ENCODE peak calls at places on chromosome 9, in five cellular contexts. A is activated effector memory CD4-positive, alpha-beta T cell treated with Interleukin-2 at 50 U/mL for 16 hours; T is left kidney; U is activated CD4-positive, alpha-beta T cell treated with anti-CD3 and anti-CD28 coated beads, Interleukin-2, amount 50 U/mL, for 1 hour; X is T-helper 9 cell. O is an unnamed sample.

GRCh38 chr9:115276621-115277020 is 158.7 kb upstream of the TNC start:
- DNase-seq in X (no peak), U (no peak), T (no peak), A (no peak), O (no peak)

GRCh38 chr9:137476856-137477255 is 17.7 kb upstream of the NSMF start:
- DNase-seq in X (no peak), T (no peak), U (no peak), A (no peak), O (no peak)

GRCh38 chr9:95864852-95865580 is 10.5 kb upstream of the ERCC6L2 start:
- DNase-seq in A (no peak), X (no peak), T (no peak), U (no peak), O (no peak)

GRCh38 chr9:131107760-131108159 is 11.4 kb downstream of the AIF1L start:
- DNase-seq in A (no peak), U (no peak), X (no peak), T (no peak), O (no peak)

GRCh38 chr9:92525306-92525705 is 10.5 kb downstream of the ECM2 start:
- DNase-seq in A (no peak), U (no peak), T (no peak), X (no peak), O (no peak)

GRCh38 chr9:136990233-136990911 is 1.9 kb upstream of the PAXX start:
- DNase-seq in A (no peak), X (no peak), T (no peak), U (no peak), O (no peak)

GRCh38 chr9:79236466-79236865 is 335.3 kb upstream of the TLE4 start:
- DNase-seq in X (no peak), U (no peak), T (no peak), A (no peak), O (no peak)

GRCh38 chr9:118059520-118060278 is 355.5 kb downstream of the TLR4 start:
- DNase-seq in T (peak; percentile 83), U (no peak), A (no peak), X (no peak), O (no peak)

O was measured in T follicular helper cell.